ENCODE peak calls at places on chromosomes 7 and 10, in ten cellular contexts. H, D, K, G, T, X, L, Y, R and C are unnamed samples.

GRCh38 chr7:80581472-80581871 is 57.0 kb upstream of the CD36 start:
- DNase-seq in H (no peak), D (no peak), K (no peak), G (no peak), T (peak), X (no peak), L (no peak), Y (no peak), R (no peak), C (no peak)

GRCh38 chr10:84194424-84195043 is at the start of gene CDHR1:
- DNase-seq in H (peak), D (no peak), K (no peak), G (no peak), T (peak), X (peak), L (no peak), Y (peak), R (peak), C (no peak)

GRCh38 chr7:27260211-27260610 is 17.6 kb downstream of the EVX1 start:
- DNase-seq in H (no peak), D (no peak), K (no peak), G (no peak), T (no peak), X (no peak), L (no peak), Y (no peak), R (no peak), C (no peak)

GRCh38 chr7:130356121-130356759 is 11.6 kb downstream of the CPA5 start:
- DNase-seq in H (no peak), D (no peak), K (no peak), G (peak), T (peak), X (no peak), L (peak), Y (no peak), R (peak), C (peak)

GRCh38 chr10:72089618-72090017 is 1.3 kb upstream of the SPOCK2 start:
- DNase-seq in H (no peak), D (no peak), K (no peak), G (no peak), T (no peak), X (no peak), L (no peak), Y (no peak), R (no peak), C (no peak)

GRCh38 chr7:38630720-38631673 is at the start of gene AMPH:
- DNase-seq in H (peak), D (no peak), K (no peak), G (peak), T (peak), X (peak), L (no peak), Y (peak), R (peak), C (peak)

GRCh38 chr7:114345494-114345893 is 69.1 kb upstream of the FOXP2 start:
- DNase-seq in H (no peak), D (no peak), K (no peak), G (no peak), T (peak), X (no peak), L (no peak), Y (no peak), R (peak), C (peak)

GRCh38 chr10:125060851-125061556 is 99.4 kb downstream of the CTBP2 start:
- DNase-seq in H (peak), D (peak), K (peak), G (peak), T (peak), X (no peak), L (peak), Y (no peak), R (peak), C (no peak)

GRCh38 chr10:113547426-113547825 is 5.4 kb upstream of the HABP2 start:
- DNase-seq in H (no peak), D (no peak), K (no peak), G (no peak), T (no peak), X (no peak), L (no peak), Y (no peak), R (no peak), C (no peak)

GRCh38 chr10:112605063-112605462 is 158.0 kb downstream of the VTI1A start:
- DNase-seq in H (no peak), D (no peak), K (no peak), G (no peak), T (no peak), X (no peak), L (no peak), Y (no peak), R (no peak), C (no peak)